ENCODE peak calls at places on chromosome 22, in nine cellular contexts. P, J, E, D, L, I, Q, U and V are unnamed samples.

GRCh38 chr22:22462813-22463567 is 45.6 kb downstream of the ZNF280B start:
- DNase-seq in P (no peak), J (peak; percentile 50), E (no peak), D (no peak), L (no peak), I (no peak), Q (peak; percentile 40), U (no peak), V (no peak)

GRCh38 chr22:37501610-37502341 is 15.6 kb upstream of the MFNG start:
- DNase-seq in P (no peak), J (no peak), E (no peak), D (no peak), L (no peak), I (no peak), Q (no peak), U (peak; percentile 91), V (no peak)

GRCh38 chr22:28021116-28021997 is 102.3 kb upstream of the PITPNB start:
- DNase-seq in P (peak; percentile 59), J (no peak), E (no peak), D (no peak), L (peak; percentile 55), I (no peak), Q (no peak), U (peak; percentile 20), V (no peak)

GRCh38 chr22:37894939-37895670 is 11.0 kb upstream of the MICALL1 start:
- DNase-seq in P (no peak), J (no peak), E (peak; percentile 93), D (no peak), L (no peak), I (peak; percentile 57), Q (no peak), U (peak; percentile 30), V (no peak)

GRCh38 chr22:50488886-50489285 is 2.2 kb downstream of the MIOX start:
- DNase-seq in P (no peak), J (no peak), E (no peak), D (no peak), L (no peak), I (no peak), Q (no peak), U (no peak), V (no peak)

GRCh38 chr22:49344196-49344595 is 483.5 kb downstream of the BRD1 start:
- DNase-seq in P (no peak), J (no peak), E (no peak), D (no peak), L (peak; percentile 1), I (no peak), Q (no peak), U (no peak), V (no peak)

GRCh38 chr22:46998346-46998745 is 235.9 kb downstream of the TBC1D22A start:
- DNase-seq in P (no peak), J (no peak), E (no peak), D (no peak), L (no peak), I (no peak), Q (no peak), U (no peak), V (no peak)

GRCh38 chr22:26744892-26745808 is 87.8 kb downstream of the MIAT start:
- DNase-seq in P (no peak), J (no peak), E (no peak), D (no peak), L (no peak), I (no peak), Q (no peak), U (no peak), V (no peak)

GRCh38 chr22:30193031-30193794 is 53.3 kb downstream of the LIF start:
- DNase-seq in P (no peak), J (no peak), E (no peak), D (no peak), L (no peak), I (no peak), Q (no peak), U (no peak), V (no peak)

GRCh38 chr22:37043828-37044538 is 7.6 kb upstream of the KCTD17 start:
- DNase-seq in P (peak; percentile 89), J (peak; percentile 83), E (peak; percentile 74), D (no peak), L (no peak), I (no peak), Q (peak; percentile 73), U (peak; percentile 88), V (peak; percentile 29)

GRCh38 chr22:32333769-32334639 is 23.7 kb upstream of the RFPL3 start:
- DNase-seq in P (no peak), J (no peak), E (no peak), D (no peak), L (peak; percentile 30), I (no peak), Q (no peak), U (no peak), V (no peak)

GRCh38 chr22:46076651-46077339 is 73.5 kb upstream of the PPARA start:
- DNase-seq in P (peak; percentile 74), J (no peak), E (peak; percentile 63), D (no peak), L (peak; percentile 78), I (no peak), Q (no peak), U (peak; percentile 59), V (no peak)

GRCh38 chr22:18076060-18076497 is 1.7 kb upstream of the PEX26 start:
- DNase-seq in P (no peak), J (peak; percentile 90), E (peak; percentile 74), D (no peak), L (peak; percentile 78), I (peak; percentile 79), Q (peak; percentile 84), U (peak; percentile 60), V (peak; percentile 75)

GRCh38 chr22:20514658-20515406 is 7.4 kb downstream of the MED15 start:
- DNase-seq in P (no peak), J (no peak), E (no peak), D (no peak), L (no peak), I (no peak), Q (no peak), U (no peak), V (no peak)

GRCh38 chr22:19721486-19722172 is 1.7 kb upstream of the GP1BB start:
- DNase-seq in P (no peak), J (no peak), E (no peak), D (no peak), L (no peak), I (no peak), Q (no peak), U (no peak), V (no peak)

GRCh38 chr22:19579880-19580279 is 55.7 kb upstream of the CLDN5 start:
- DNase-seq in P (no peak), J (peak; percentile 57), E (no peak), D (peak; percentile 7), L (no peak), I (no peak), Q (peak; percentile 45), U (no peak), V (peak; percentile 74)

GRCh38 chr22:47165338-47165931 is 403.0 kb downstream of the TBC1D22A start:
- DNase-seq in P (peak; percentile 63), J (no peak), E (no peak), D (no peak), L (peak; percentile 55), I (no peak), Q (no peak), U (no peak), V (no peak)

GRCh38 chr22:29032014-29032475 is 29.6 kb downstream of the C22orf31 start:
- DNase-seq in P (no peak), J (no peak), E (no peak), D (no peak), L (no peak), I (no peak), Q (no peak), U (no peak), V (no peak)
- H3K4me3 ChIP-seq in P (no peak overlapping the region), J (no peak overlapping the region), E (peak overlapping the region; percentile 74), D (no peak overlapping the region), L (peak overlapping the region; percentile 18), I (no peak overlapping the region), Q (no peak overlapping the region), U (no peak overlapping the region), V (no peak overlapping the region)

DNA sequence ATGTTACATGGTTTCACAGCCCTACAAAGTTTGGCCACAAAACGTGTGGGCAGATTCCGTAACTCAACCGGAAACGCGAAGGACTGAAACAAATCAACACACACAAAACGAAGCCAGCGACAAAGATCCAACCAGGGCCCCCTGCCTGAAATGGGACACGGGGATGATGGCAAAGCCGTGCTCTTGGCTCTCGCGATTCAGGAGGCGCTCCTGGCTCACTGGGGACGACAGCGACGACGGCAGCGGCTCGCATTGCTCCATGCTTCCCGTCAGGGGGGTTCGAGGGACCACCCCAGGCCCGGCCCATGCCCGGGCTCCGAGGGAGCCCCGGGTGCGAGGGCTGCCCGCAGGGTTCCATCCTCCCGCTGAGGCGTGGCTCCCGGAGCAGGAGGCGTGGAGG is 4786.8 kb upstream of the OR11H1 start:
- DNase-seq in P (no peak), J (no peak), E (no peak), D (no peak), L (no peak), I (no peak), Q (no peak), U (no peak), V (no peak)
- H3K9me3 ChIP-seq in P (peaks cover 74% of the 10 kb centered on the region), J (peaks cover 12% of the 10 kb centered on the region), E (no peaks in the 10 kb centered on the region), D (no peaks in the 10 kb centered on the region), L (no peaks in the 10 kb centered on the region), I (peaks cover 8% of the 10 kb centered on the region), Q (no peaks in the 10 kb centered on the region), U (peaks cover 57% of the 10 kb centered on the region), V (peaks cover 23% of the 10 kb centered on the region)

GRCh38 chr22:44648821-44649566 is 53.0 kb upstream of the PRR5 start:
- DNase-seq in P (peak; percentile 64), J (no peak), E (no peak), D (no peak), L (no peak), I (no peak), Q (no peak), U (no peak), V (no peak)
- H3K4me3 ChIP-seq in P (no peak overlapping the region), J (no peak overlapping the region), E (no peak overlapping the region), D (no peak overlapping the region), L (no peak overlapping the region), I (no peak overlapping the region), Q (no peak overlapping the region), U (no peak overlapping the region), V (no peak overlapping the region)

GRCh38 chr22:25208743-25209505 is 9.3 kb downstream of the CRYBB3 start:
- DNase-seq in P (no peak), J (no peak), E (no peak), D (no peak), L (no peak), I (no peak), Q (no peak), U (no peak), V (no peak)
- H3K9me3 ChIP-seq in P (peaks cover 10% of the 10 kb centered on the region), J (no peaks in the 10 kb centered on the region), E (no peaks in the 10 kb centered on the region), D (no peaks in the 10 kb centered on the region), L (no peaks in the 10 kb centered on the region), I (no peaks in the 10 kb centered on the region), Q (no peaks in the 10 kb centered on the region), U (peaks cover 6% of the 10 kb centered on the region), V (peaks cover 4% of the 10 kb centered on the region)

GRCh38 chr22:41579297-41579996 is 10.2 kb downstream of the PMM1 start:
- DNase-seq in P (no peak), J (no peak), E (no peak), D (no peak), L (no peak), I (no peak), Q (no peak), U (no peak), V (no peak)
- H3K4me3 ChIP-seq in P (no peak overlapping the region), J (no peak overlapping the region), E (no peak overlapping the region), D (no peak overlapping the region), L (no peak overlapping the region), I (no peak overlapping the region), Q (no peak overlapping the region), U (no peak overlapping the region), V (no peak overlapping the region)

GRCh38 chr22:31302021-31302420 is 9.7 kb upstream of the PIK3IP1 start:
- DNase-seq in P (no peak), J (no peak), E (no peak), D (no peak), L (no peak), I (no peak), Q (no peak), U (no peak), V (no peak)
- H3K9me3 ChIP-seq in P (no peaks in the 10 kb centered on the region), J (no peaks in the 10 kb centered on the region), E (no peaks in the 10 kb centered on the region), D (no peaks in the 10 kb centered on the region), L (no peaks in the 10 kb centered on the region), I (no peaks in the 10 kb centered on the region), Q (no peaks in the 10 kb centered on the region), U (no peaks in the 10 kb centered on the region), V (no peaks in the 10 kb centered on the region)